ENCODE peak calls at places on chromosomes 16 and 17, in eight cellular contexts. H is HCT116, S is GM23248, C is neural progenitor cell, E is SK-N-SH, Z is MM.1S, V is PC-3, A is hepatocyte. K is an unnamed sample.
A peak's percentile ranks its signal among the peaks of the same experiment; 100 is the strongest.

GRCh38 chr16:84947022-84947421 is 64.3 kb downstream of the ZDHHC7 start:
- DNase-seq in E (no peak), S (no peak), V (no peak), C (no peak), Z (no peak), A (peak; percentile 69), H (no peak), K (no peak)

GRCh38 chr17:8060274-8060673 is 21.4 kb downstream of the ALOX15B start:
- DNase-seq in V (peak; percentile 93), C (peak; percentile 90), E (peak; percentile 80), H (peak; percentile 75), A (peak; percentile 87), Z (peak; percentile 79), S (peak; percentile 84), K (peak; percentile 91)

GRCh38 chr17:5705081-5705875 is 121.0 kb upstream of the NLRP1 start:
- DNase-seq in H (no peak), S (peak; percentile 19), E (peak; percentile 36), V (no peak), A (no peak), Z (peak; percentile 9), C (peak; percentile 77), K (peak; percentile 80)

GRCh38 chr17:34307110-34307509 is 12.1 kb upstream of the CCL8 start:
- DNase-seq in S (peak; percentile 67), A (no peak), H (no peak), E (no peak), V (no peak), Z (no peak), C (no peak), K (no peak)

GRCh38 chr16:84478172-84478948 is 26.1 kb downstream of the MEAK7 start:
- DNase-seq in A (peak; percentile 3), Z (no peak), V (peak; percentile 33), C (no peak), H (no peak), S (peak; percentile 93), E (no peak), K (no peak)

GRCh38 chr17:79696159-79696982 is 34.4 kb upstream of the ENPP7 start:
- DNase-seq in S (no peak), V (no peak), A (no peak), C (no peak), Z (no peak), H (no peak), E (peak; percentile 68), K (no peak)

GRCh38 chr17:2239882-2240430 is 63.6 kb downstream of the SMG6 start:
- DNase-seq in C (no peak), V (peak; percentile 81), S (peak; percentile 95), A (no peak), Z (peak; percentile 66), H (no peak), E (no peak), K (no peak)

GRCh38 chr16:3065742-3066439 is 451 bp downstream of the IL32 start:
- DNase-seq in A (no peak), V (no peak), S (no peak), E (no peak), Z (no peak), H (no peak), C (no peak), K (no peak)

GRCh38 chr17:81967533-81968395 is 6.8 kb upstream of the NOTUM start:
- DNase-seq in S (peak; percentile 77), Z (peak; percentile 79), H (peak; percentile 83), C (peak; percentile 94), V (peak; percentile 14), E (peak; percentile 97), A (peak; percentile 88), K (peak; percentile 93)

GRCh38 chr16:27226976-27227705 is 23.8 kb downstream of the KDM8 start:
- DNase-seq in E (no peak), V (no peak), S (peak; percentile 45), H (no peak), C (no peak), Z (no peak), A (no peak), K (no peak)

GRCh38 chr17:74457146-74457819 is 9.2 kb upstream of the CD300A start:
- DNase-seq in H (peak; percentile 63), V (peak; percentile 88), A (peak; percentile 85), C (peak; percentile 89), E (peak; percentile 89), S (peak; percentile 72), Z (peak; percentile 64), K (peak; percentile 89)

GRCh38 chr16:89024546-89024945 is 47.5 kb upstream of the CBFA2T3 start:
- DNase-seq in Z (no peak), A (no peak), E (no peak), S (no peak), H (no peak), V (no peak), C (no peak), K (no peak)
- TF ChIP-seq EZH2phosphoT487 in Z (no peak), A (no peak), E (no peak), S (no peak), H (no peak), V (no peak), C (no peak), K (no peak)

GRCh38 chr17:50585893-50586292 is 25.4 kb downstream of the CACNA1G start:
- DNase-seq in C (no peak), A (no peak), S (no peak), H (no peak), E (peak; percentile 65), V (no peak), Z (no peak), K (no peak)
- TF ChIP-seq EZH2phosphoT487 in C (no peak), A (no peak), S (no peak), H (no peak), E (no peak), V (no peak), Z (no peak), K (no peak)

DNA sequence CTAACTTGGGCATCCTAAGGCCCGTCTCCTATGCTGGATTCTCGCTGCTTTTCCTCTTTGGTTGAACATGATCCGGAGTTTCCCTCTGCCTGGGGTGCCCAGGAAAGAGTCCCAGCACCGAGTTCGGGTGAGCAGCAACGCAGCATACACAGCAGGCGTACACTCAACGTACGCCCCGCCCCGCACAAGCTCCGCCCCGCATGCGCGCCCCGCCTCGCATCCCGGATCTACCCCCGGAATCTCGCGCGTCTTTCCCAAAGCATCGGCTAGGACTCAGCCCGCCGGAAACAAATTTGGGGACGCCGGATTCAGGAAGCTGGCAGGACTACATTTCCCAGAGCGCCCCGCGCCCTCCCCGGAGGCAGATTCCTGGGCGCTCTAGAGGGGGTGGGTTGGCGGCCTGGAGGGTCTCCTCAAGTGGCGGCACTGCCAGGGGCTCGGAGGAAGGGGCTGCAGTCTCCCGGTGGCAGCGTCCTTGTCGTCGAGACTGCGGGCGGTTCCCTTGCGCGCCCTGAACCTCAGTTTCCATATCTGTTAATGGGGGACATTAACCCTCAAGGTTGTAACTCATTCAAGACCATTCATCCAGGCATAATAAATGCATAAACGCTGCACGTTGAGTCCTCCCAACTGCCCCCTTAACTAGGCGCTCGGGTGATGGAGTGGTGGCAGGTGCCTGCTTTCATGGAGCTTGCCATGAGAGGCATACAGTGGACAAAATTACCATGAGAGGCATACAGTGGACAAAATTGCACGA is 1.8 kb upstream of the ZNF500 start:
- DNase-seq in A (peak; percentile 97), E (peak; percentile 95), Z (peak; percentile 73), S (peak; percentile 99), H (peak; percentile 90), C (peak; percentile 98), V (peak; percentile 91), K (peak; percentile 99)
- TF ChIP-seq EZH2phosphoT487 in A (no peak), E (no peak), Z (no peak), S (no peak), H (no peak), C (no peak), V (no peak), K (no peak)

DNA sequence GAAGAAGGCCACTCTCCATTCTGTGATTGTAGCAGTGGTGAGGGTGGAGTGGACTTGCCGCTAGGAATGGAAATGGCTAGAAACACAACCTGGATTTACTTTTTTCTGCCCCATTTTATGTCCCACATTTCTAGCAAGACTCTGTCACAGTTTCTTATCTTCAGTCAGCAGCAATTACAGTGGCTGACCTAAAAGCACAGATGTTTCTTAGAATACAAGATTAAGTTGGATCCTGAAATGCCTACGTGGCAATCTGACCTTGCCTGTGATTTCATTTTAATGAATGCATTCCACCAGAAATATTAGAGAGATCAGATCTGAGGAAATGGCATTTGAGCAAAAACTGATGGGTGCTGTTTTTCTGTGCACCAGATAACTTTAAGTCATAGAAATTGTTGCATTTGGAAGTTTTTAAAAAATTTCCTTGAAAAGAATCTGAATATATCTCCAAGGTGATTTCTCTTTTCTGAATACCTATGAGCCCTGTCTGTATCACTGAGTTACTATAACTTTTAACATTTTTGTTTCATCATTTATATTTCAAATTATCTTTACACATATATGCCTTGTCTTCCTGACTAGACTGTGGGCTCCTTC is 5.4 kb downstream of the HEATR3 start:
- DNase-seq in V (no peak), E (no peak), C (no peak), A (no peak), Z (no peak), S (no peak), H (no peak), K (no peak)
- TF ChIP-seq EZH2phosphoT487 in V (no peak), E (no peak), C (no peak), A (no peak), Z (no peak), S (no peak), H (no peak), K (no peak)

GRCh38 chr17:36884495-36885160 is 52.6 kb upstream of the LHX1 start:
- DNase-seq in V (no peak), S (no peak), E (no peak), C (no peak), A (no peak), H (no peak), Z (no peak), K (peak; percentile 61)
- TF ChIP-seq EZH2phosphoT487 in V (no peak), S (no peak), E (no peak), C (no peak), A (no peak), H (no peak), Z (no peak), K (no peak)

GRCh38 chr16:57150682-57151330 is 35.0 kb downstream of the PSME3IP1 start:
- DNase-seq in Z (no peak), C (no peak), V (no peak), A (no peak), H (no peak), S (no peak), E (no peak), K (peak; percentile 19)
- TF ChIP-seq EZH2phosphoT487 in Z (no peak), C (no peak), V (no peak), A (no peak), H (no peak), S (no peak), E (no peak), K (no peak)